ENCODE peak calls at places on chromosome X, in seven cellular contexts. One of them, this sample, is unnamed.
A peak's percentile ranks its signal among the peaks of the same experiment; 100 is the strongest.

GRCh38 chrX:24260827-24261550 is 52.9 kb downstream of the SUPT20HL2 start:
- DNase-seq in kidney: peak; percentile 67
- DNase-seq in lung: no peak
- DNase-seq in adrenal gland: peak; percentile 49
- DNase-seq in heart left ventricle: peak; percentile 44
- DNase-seq in upper lobe of right lung: no peak
- DNase-seq in mesendoderm: no peak
- DNase-seq in this sample: no peak

GRCh38 chrX:106599411-106599810 is 12.4 kb upstream of the RADX start:
- DNase-seq in adrenal gland: no peak
- DNase-seq in kidney: no peak
- DNase-seq in lung: no peak
- DNase-seq in heart left ventricle: no peak
- DNase-seq in mesendoderm: no peak
- DNase-seq in upper lobe of right lung: no peak
- DNase-seq in this sample: no peak

GRCh38 chrX:76279007-76279406 is 106.1 kb downstream of the PBDC1 start:
- DNase-seq in upper lobe of right lung: no peak
- DNase-seq in heart left ventricle: peak; percentile 32
- DNase-seq in adrenal gland: peak; percentile 39
- DNase-seq in mesendoderm: peak; percentile 76
- DNase-seq in kidney: no peak
- DNase-seq in lung: peak; percentile 38
- DNase-seq in this sample: peak; percentile 29

GRCh38 chrX:108199691-108200090 is 108.1 kb downstream of the ATG4A start:
- DNase-seq in kidney: no peak
- DNase-seq in mesendoderm: peak; percentile 44
- DNase-seq in upper lobe of right lung: no peak
- DNase-seq in adrenal gland: no peak
- DNase-seq in heart left ventricle: no peak
- DNase-seq in lung: no peak
- DNase-seq in this sample: peak; percentile 14

GRCh38 chrX:112840382-112841113 is at the start of gene AMOT:
- DNase-seq in upper lobe of right lung: peak; percentile 85
- DNase-seq in adrenal gland: peak; percentile 55
- DNase-seq in mesendoderm: peak; percentile 91
- DNase-seq in heart left ventricle: peak; percentile 82
- DNase-seq in kidney: peak; percentile 91
- DNase-seq in lung: peak; percentile 76
- DNase-seq in this sample: peak; percentile 26

GRCh38 chrX:55451990-55452824 is at the start of gene MAGEH1:
- DNase-seq in lung: peak; percentile 83
- DNase-seq in kidney: peak; percentile 94
- DNase-seq in mesendoderm: peak; percentile 86
- DNase-seq in adrenal gland: peak; percentile 84
- DNase-seq in heart left ventricle: peak; percentile 88
- DNase-seq in upper lobe of right lung: peak; percentile 88
- DNase-seq in this sample: peak; percentile 45

GRCh38 chrX:134239016-134239415 is 2.0 kb downstream of the CCDC160 start:
- DNase-seq in heart left ventricle: no peak
- DNase-seq in lung: no peak
- DNase-seq in kidney: no peak
- DNase-seq in adrenal gland: no peak
- DNase-seq in upper lobe of right lung: no peak
- DNase-seq in mesendoderm: no peak
- DNase-seq in this sample: no peak

GRCh38 chrX:17022205-17022604 is 75.7 kb downstream of the REPS2 start:
- DNase-seq in kidney: no peak
- DNase-seq in lung: no peak
- DNase-seq in adrenal gland: no peak
- DNase-seq in mesendoderm: no peak
- DNase-seq in heart left ventricle: no peak
- DNase-seq in upper lobe of right lung: no peak
- DNase-seq in this sample: peak; percentile 20

GRCh38 chrX:4809571-4809970 is 1096.1 kb upstream of the PRKX start:
- DNase-seq in lung: no peak
- DNase-seq in adrenal gland: no peak
- DNase-seq in heart left ventricle: no peak
- DNase-seq in mesendoderm: no peak
- DNase-seq in kidney: no peak
- DNase-seq in upper lobe of right lung: no peak
- DNase-seq in this sample: no peak

GRCh38 chrX:70422886-70423336 is at the start of gene GDPD2:
- DNase-seq in heart left ventricle: no peak
- DNase-seq in adrenal gland: no peak
- DNase-seq in kidney: no peak
- DNase-seq in mesendoderm: peak; percentile 94
- DNase-seq in lung: no peak
- DNase-seq in upper lobe of right lung: no peak
- DNase-seq in this sample: no peak

GRCh38 chrX:26562156-26562555 is 346.2 kb downstream of the MAGEB5 start:
- DNase-seq in mesendoderm: no peak
- DNase-seq in adrenal gland: no peak
- DNase-seq in lung: no peak
- DNase-seq in upper lobe of right lung: no peak
- DNase-seq in heart left ventricle: no peak
- DNase-seq in kidney: no peak
- DNase-seq in this sample: no peak

GRCh38 chrX:65463550-65463949 is 71.0 kb downstream of the LAS1L start:
- DNase-seq in kidney: no peak
- DNase-seq in mesendoderm: peak; percentile 98
- DNase-seq in adrenal gland: no peak
- DNase-seq in upper lobe of right lung: no peak
- DNase-seq in heart left ventricle: no peak
- DNase-seq in lung: no peak
- DNase-seq in this sample: no peak

DNA sequence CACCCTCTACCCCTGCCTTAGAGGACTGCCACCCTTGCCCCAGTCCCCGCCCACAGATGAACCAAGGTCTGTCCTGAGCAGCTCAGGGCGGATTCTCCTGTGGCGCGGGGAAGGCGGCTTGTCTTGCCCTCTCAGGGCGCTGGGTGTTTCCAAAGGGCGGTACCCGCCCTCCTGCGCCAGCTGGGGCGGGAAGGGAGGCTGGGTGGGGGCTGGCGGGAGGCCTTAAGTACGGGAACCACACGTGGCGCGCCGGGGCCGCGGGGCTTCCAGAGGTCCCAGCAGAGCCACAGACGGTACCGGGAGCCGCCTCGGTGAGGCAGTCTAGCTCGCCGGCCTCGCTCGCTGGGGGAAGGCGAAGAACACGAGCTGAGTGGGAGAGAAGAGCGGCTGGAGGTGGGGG is 361.1 kb downstream of the MID1IP1 start:
- DNase-seq in adrenal gland: no peak
- DNase-seq in upper lobe of right lung: peak; percentile 67
- DNase-seq in kidney: peak; percentile 79
- DNase-seq in heart left ventricle: peak; percentile 32
- DNase-seq in lung: no peak
- DNase-seq in mesendoderm: no peak
- DNase-seq in this sample: no peak
- H3K4me3 ChIP-seq in adrenal gland: no peak overlapping the region
- H3K4me3 ChIP-seq in upper lobe of right lung: peak overlapping the region; percentile 14
- H3K4me3 ChIP-seq in kidney: no peak overlapping the region
- H3K4me3 ChIP-seq in heart left ventricle: no peak overlapping the region
- H3K4me3 ChIP-seq in lung: no peak overlapping the region
- H3K4me3 ChIP-seq in mesendoderm: no peak overlapping the region
- H3K4me3 ChIP-seq in this sample: no peak overlapping the region

GRCh38 chrX:153764786-153765137 is 713 bp downstream of the PLXNB3 start:
- DNase-seq in adrenal gland: peak; percentile 17
- DNase-seq in upper lobe of right lung: no peak
- DNase-seq in lung: no peak
- DNase-seq in heart left ventricle: no peak
- DNase-seq in mesendoderm: no peak
- DNase-seq in kidney: no peak
- DNase-seq in this sample: no peak

GRCh38 chrX:153761863-153762262 is 2.2 kb upstream of the PLXNB3 start:
- DNase-seq in upper lobe of right lung: no peak
- DNase-seq in heart left ventricle: no peak
- DNase-seq in kidney: no peak
- DNase-seq in lung: no peak
- DNase-seq in mesendoderm: peak; percentile 19
- DNase-seq in adrenal gland: no peak
- DNase-seq in this sample: no peak

GRCh38 chrX:153763989-153764755 is at the start of gene PLXNB3:
- DNase-seq in kidney: peak; percentile 90
- DNase-seq in heart left ventricle: peak; percentile 81
- DNase-seq in lung: peak; percentile 78
- DNase-seq in mesendoderm: peak; percentile 67
- DNase-seq in adrenal gland: peak; percentile 86
- DNase-seq in upper lobe of right lung: peak; percentile 89
- DNase-seq in this sample: peak; percentile 76

GRCh38 chrX:153763298-153763932 is 634 bp upstream of the PLXNB3 start:
- DNase-seq in lung: no peak
- DNase-seq in mesendoderm: no peak
- DNase-seq in upper lobe of right lung: peak; percentile 38
- DNase-seq in kidney: no peak
- DNase-seq in heart left ventricle: peak; percentile 17
- DNase-seq in adrenal gland: peak; percentile 16
- DNase-seq in this sample: no peak

DNA sequence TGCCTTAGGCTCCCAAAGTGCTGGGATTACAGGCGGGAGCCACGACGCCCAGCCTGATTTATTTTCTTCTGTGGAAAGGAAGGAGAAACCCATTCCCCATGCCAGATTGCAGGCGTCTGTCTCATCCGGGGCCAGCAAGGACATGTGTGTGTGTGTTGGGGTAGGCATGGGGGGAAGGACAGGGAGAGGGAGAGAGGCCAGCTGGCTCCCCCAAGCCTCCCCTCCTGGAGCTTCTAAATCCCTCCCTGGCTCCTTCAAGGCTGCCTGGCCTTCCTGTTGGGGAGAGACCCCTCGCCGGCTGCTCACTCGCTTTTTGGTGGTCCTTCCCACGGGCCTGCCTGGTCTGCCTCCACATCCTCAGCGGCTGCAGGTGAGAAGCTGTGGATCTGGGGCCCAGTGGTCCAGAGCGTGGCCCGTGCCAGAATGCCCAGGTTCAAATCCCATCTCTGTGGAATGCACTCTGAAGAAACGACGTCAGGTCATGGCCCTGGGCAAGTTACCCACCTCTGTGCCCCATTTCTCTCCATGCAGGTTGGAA is 1.3 kb upstream of the PLXNB3 start:
- DNase-seq in mesendoderm: no peak
- DNase-seq in upper lobe of right lung: no peak
- DNase-seq in adrenal gland: peak; percentile 11
- DNase-seq in lung: no peak
- DNase-seq in heart left ventricle: no peak
- DNase-seq in kidney: no peak
- DNase-seq in this sample: no peak
- H3K4me1 ChIP-seq in mesendoderm: no peaks in the 10 kb centered on the region
- H3K4me1 ChIP-seq in upper lobe of right lung: peaks cover 3% of the 10 kb centered on the region
- H3K4me1 ChIP-seq in adrenal gland: no peaks in the 10 kb centered on the region
- H3K4me1 ChIP-seq in lung: peaks cover 2% of the 10 kb centered on the region
- H3K4me1 ChIP-seq in heart left ventricle: peaks cover 17% of the 10 kb centered on the region
- H3K4me1 ChIP-seq in kidney: no peaks in the 10 kb centered on the region
- H3K4me1 ChIP-seq in this sample: peaks cover 30% of the 10 kb centered on the region

DNA sequence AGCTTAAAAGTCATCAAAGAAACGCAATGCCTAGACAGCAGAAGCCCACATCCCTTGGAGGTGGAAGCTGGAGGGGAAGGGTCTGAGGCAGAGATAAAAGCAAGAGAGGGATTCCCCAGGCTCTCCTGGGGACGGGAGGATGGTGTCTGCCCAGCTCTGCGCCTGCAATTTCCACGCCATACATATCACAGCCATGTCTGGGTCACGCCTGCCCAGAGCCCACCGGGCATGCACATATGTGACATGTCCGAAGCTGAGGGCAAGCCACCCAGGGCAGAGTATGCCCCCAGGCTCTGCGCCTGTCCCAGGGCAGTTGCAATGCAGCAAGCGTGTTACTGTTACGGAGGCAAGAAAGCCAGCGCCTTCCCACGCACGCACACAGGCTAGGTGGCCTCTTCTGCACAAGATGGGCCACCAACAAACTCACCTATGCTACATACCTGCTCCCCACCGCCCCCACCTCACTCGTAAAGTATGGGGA is 1.2 kb downstream of the FGF13 start:
- DNase-seq in mesendoderm: peak; percentile 25
- DNase-seq in upper lobe of right lung: no peak
- DNase-seq in adrenal gland: no peak
- DNase-seq in heart left ventricle: peak; percentile 17
- DNase-seq in kidney: peak; percentile 59
- DNase-seq in lung: no peak
- DNase-seq in this sample: no peak
- H3K4me3 ChIP-seq in mesendoderm: peak overlapping the region; percentile 71
- H3K4me3 ChIP-seq in upper lobe of right lung: peak overlapping the region; percentile 44
- H3K4me3 ChIP-seq in adrenal gland: no peak overlapping the region
- H3K4me3 ChIP-seq in heart left ventricle: peak overlapping the region; percentile 22
- H3K4me3 ChIP-seq in kidney: peak overlapping the region; percentile 61
- H3K4me3 ChIP-seq in lung: peak overlapping the region; percentile 20
- H3K4me3 ChIP-seq in this sample: no peak overlapping the region

GRCh38 chrX:136778914-136779313 is 1.8 kb downstream of the ARHGEF6 start:
- DNase-seq in adrenal gland: no peak
- DNase-seq in mesendoderm: no peak
- DNase-seq in heart left ventricle: no peak
- DNase-seq in upper lobe of right lung: no peak
- DNase-seq in kidney: no peak
- DNase-seq in lung: no peak
- DNase-seq in this sample: no peak
- H3K4me1 ChIP-seq in adrenal gland: peaks cover 10% of the 10 kb centered on the region
- H3K4me1 ChIP-seq in mesendoderm: no peaks in the 10 kb centered on the region
- H3K4me1 ChIP-seq in heart left ventricle: peaks cover 15% of the 10 kb centered on the region
- H3K4me1 ChIP-seq in upper lobe of right lung: no peaks in the 10 kb centered on the region
- H3K4me1 ChIP-seq in kidney: no peaks in the 10 kb centered on the region
- H3K4me1 ChIP-seq in lung: no peaks in the 10 kb centered on the region
- H3K4me1 ChIP-seq in this sample: no peaks in the 10 kb centered on the region

GRCh38 chrX:1520350-1520749 is 16.6 kb downstream of the P2RY8 start:
- DNase-seq in adrenal gland: no peak
- DNase-seq in upper lobe of right lung: no peak
- DNase-seq in heart left ventricle: no peak
- DNase-seq in mesendoderm: no peak
- DNase-seq in lung: no peak
- DNase-seq in kidney: no peak
- DNase-seq in this sample: no peak

GRCh38 chrX:1518512-1518911 is 18.5 kb downstream of the P2RY8 start:
- DNase-seq in adrenal gland: no peak
- DNase-seq in kidney: no peak
- DNase-seq in upper lobe of right lung: no peak
- DNase-seq in mesendoderm: no peak
- DNase-seq in lung: no peak
- DNase-seq in heart left ventricle: no peak
- DNase-seq in this sample: no peak

GRCh38 chrX:1519022-1519497 is 17.9 kb downstream of the P2RY8 start:
- DNase-seq in kidney: no peak
- DNase-seq in upper lobe of right lung: no peak
- DNase-seq in lung: no peak
- DNase-seq in adrenal gland: no peak
- DNase-seq in mesendoderm: no peak
- DNase-seq in heart left ventricle: no peak
- DNase-seq in this sample: no peak

GRCh38 chrX:1524874-1525582 is 12.0 kb downstream of the P2RY8 start:
- DNase-seq in heart left ventricle: no peak
- DNase-seq in upper lobe of right lung: peak; percentile 9
- DNase-seq in adrenal gland: no peak
- DNase-seq in lung: no peak
- DNase-seq in mesendoderm: no peak
- DNase-seq in kidney: no peak
- DNase-seq in this sample: no peak

GRCh38 chrX:1521459-1521956 is 15.5 kb downstream of the P2RY8 start:
- DNase-seq in upper lobe of right lung: peak; percentile 32
- DNase-seq in kidney: no peak
- DNase-seq in adrenal gland: no peak
- DNase-seq in heart left ventricle: no peak
- DNase-seq in lung: no peak
- DNase-seq in mesendoderm: peak; percentile 81
- DNase-seq in this sample: no peak
- H3K4me3 ChIP-seq in upper lobe of right lung: peak overlapping the region; percentile 10
- H3K4me3 ChIP-seq in kidney: no peak overlapping the region
- H3K4me3 ChIP-seq in adrenal gland: no peak overlapping the region
- H3K4me3 ChIP-seq in heart left ventricle: no peak overlapping the region
- H3K4me3 ChIP-seq in lung: no peak overlapping the region
- H3K4me3 ChIP-seq in mesendoderm: no peak overlapping the region
- H3K4me3 ChIP-seq in this sample: no peak overlapping the region

GRCh38 chrX:13013353-13014110 is 30.9 kb downstream of the FAM9C start:
- DNase-seq in mesendoderm: peak; percentile 56
- DNase-seq in heart left ventricle: peak; percentile 56
- DNase-seq in lung: no peak
- DNase-seq in kidney: no peak
- DNase-seq in adrenal gland: peak; percentile 66
- DNase-seq in upper lobe of right lung: no peak
- DNase-seq in this sample: peak; percentile 70
- H3K4me1 ChIP-seq in mesendoderm: peaks cover 7% of the 10 kb centered on the region
- H3K4me1 ChIP-seq in heart left ventricle: peaks cover 15% of the 10 kb centered on the region
- H3K4me1 ChIP-seq in lung: peaks cover 9% of the 10 kb centered on the region
- H3K4me1 ChIP-seq in kidney: no peaks in the 10 kb centered on the region
- H3K4me1 ChIP-seq in adrenal gland: peaks cover 21% of the 10 kb centered on the region
- H3K4me1 ChIP-seq in upper lobe of right lung: peaks cover 13% of the 10 kb centered on the region
- H3K4me1 ChIP-seq in this sample: peaks cover 38% of the 10 kb centered on the region

This sample was measured in mammary epithelial cell.